ENCODE peak calls at places on chromosomes 13 and 19, in six cellular contexts. F is A549, B is cardiac muscle cell, M is PC-9, P is left ventricle myocardium inferior, S is fibroblast of lung. R is an unnamed sample.

GRCh38 chr13:40344270-40345148 is 321.9 kb downstream of the FOXO1 start:
- DNase-seq in F (no peak), B (peak; percentile 85), M (no peak), P (no peak), S (peak; percentile 46), R (no peak)

GRCh38 chr13:98509271-98510155 is 67.4 kb downstream of the STK24 start:
- DNase-seq in F (peak; percentile 28), B (peak; percentile 83), M (peak; percentile 71), P (peak; percentile 65), S (peak; percentile 89), R (peak; percentile 55)

GRCh38 chr13:80840313-80840976 is 499.5 kb upstream of the SPRY2 start:
- DNase-seq in F (no peak), B (peak; percentile 97), M (no peak), P (no peak), S (peak; percentile 0), R (no peak)

GRCh38 chr19:46386151-46386550 is 27.2 kb downstream of the CCDC8 start:
- DNase-seq in F (no peak), B (no peak), M (no peak), P (no peak), S (no peak), R (no peak)

GRCh38 chr13:103878891-103879605 is 812.8 kb upstream of the SLC10A2 start:
- DNase-seq in F (no peak), B (peak; percentile 35), M (no peak), P (no peak), S (peak; percentile 46), R (no peak)

GRCh38 chr19:55283548-55284393 is at the start of gene BRSK1:
- DNase-seq in F (no peak), B (peak; percentile 70), M (peak; percentile 34), P (peak; percentile 60), S (peak; percentile 62), R (no peak)

GRCh38 chr19:40322951-40323615 is 25.1 kb downstream of the C19orf47 start:
- DNase-seq in F (no peak), B (no peak), M (no peak), P (no peak), S (no peak), R (no peak)

GRCh38 chr19:8357007-8357521 is 6.9 kb upstream of the ANGPTL4 start:
- DNase-seq in F (no peak), B (peak; percentile 56), M (no peak), P (no peak), S (peak; percentile 27), R (no peak)

GRCh38 chr13:44423824-44424223 is 50.2 kb downstream of the SERP2 start:
- DNase-seq in F (no peak), B (no peak), M (no peak), P (no peak), S (no peak), R (no peak)

GRCh38 chr13:90803210-90803609 is 544.3 kb upstream of the MIR17HG start:
- DNase-seq in F (no peak), B (no peak), M (no peak), P (no peak), S (no peak), R (no peak)
- TF ChIP-seq CTCF in F (no peak), B (no peak), M (no peak), P (no peak), S (no peak), R (no peak)

GRCh38 chr13:46515793-46516192 is 37.2 kb upstream of the LRCH1 start:
- DNase-seq in F (no peak), B (no peak), M (no peak), P (no peak), S (no peak), R (no peak)

GRCh38 chr13:46504036-46504435 is 48.9 kb upstream of the LRCH1 start:
- DNase-seq in F (no peak), B (no peak), M (no peak), P (no peak), S (no peak), R (no peak)

GRCh38 chr13:46507978-46508377 is 45.0 kb upstream of the LRCH1 start:
- DNase-seq in F (no peak), B (no peak), M (no peak), P (no peak), S (peak; percentile 27), R (no peak)

DNA sequence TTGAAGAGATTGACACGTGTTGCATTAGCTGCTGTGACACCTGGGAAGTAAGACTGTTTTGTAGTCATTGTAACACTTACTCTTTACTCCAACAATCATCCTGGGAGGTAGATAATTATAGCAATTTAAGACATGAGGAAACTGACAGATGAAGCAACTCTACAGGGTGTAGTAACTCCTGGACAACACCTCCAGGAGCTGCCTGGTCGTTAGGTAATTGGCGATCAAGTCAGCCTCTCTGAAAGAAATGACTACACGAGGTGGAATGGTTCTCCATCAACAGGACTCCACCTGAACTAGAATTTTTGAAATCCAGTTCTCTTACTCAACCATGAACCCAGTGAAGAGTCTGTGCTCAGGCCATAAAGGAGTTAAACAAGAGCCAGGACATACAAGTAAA is 43.0 kb upstream of the LRCH1 start:
- DNase-seq in F (no peak), B (no peak), M (no peak), P (no peak), S (no peak), R (no peak)
- H3K4me3 ChIP-seq in F (no peak overlapping the region), B (no peak overlapping the region), M (no peak overlapping the region), P (no peak overlapping the region), S (no peak overlapping the region), R (no peak overlapping the region)

DNA sequence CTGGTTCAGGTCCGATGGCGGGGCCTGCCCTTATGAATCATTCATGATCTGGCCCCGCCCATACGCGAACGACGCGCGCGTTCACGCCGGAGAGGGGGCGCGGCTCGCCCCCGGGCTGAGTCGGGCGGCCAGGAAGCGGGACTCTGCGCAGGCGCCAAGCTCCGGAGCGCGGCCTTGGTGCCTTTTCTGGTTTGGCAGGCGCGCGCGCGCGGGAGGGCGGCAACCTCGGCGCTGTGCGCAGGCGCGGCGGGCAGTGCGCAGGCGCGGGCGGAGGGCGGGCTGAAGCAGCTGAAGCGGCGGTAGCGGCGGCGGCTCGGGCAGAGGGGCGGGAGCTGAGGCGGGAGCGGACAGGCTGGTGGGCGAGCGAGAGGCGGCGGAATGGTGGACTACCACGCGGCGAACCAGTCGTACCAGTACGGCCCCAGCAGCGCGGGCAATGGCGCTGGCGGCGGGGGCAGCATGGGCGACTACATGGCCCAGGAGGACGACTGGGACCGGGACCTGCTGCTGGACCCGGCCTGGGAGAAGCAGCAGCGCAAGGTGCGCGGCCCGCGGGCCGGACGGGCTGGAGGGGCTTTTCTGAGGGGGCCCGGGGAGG is at the start of gene ACTN4:
- DNase-seq in F (peak; percentile 99), B (peak; percentile 98), M (peak; percentile 100), P (peak; percentile 100), S (peak; percentile 92), R (no peak)
- TF ChIP-seq CTCF in F (no peak), B (no peak), M (no peak), P (no peak), S (no peak), R (no peak)

GRCh38 chr13:35484384-35484783 is 7.9 kb upstream of the MAB21L1 start:
- DNase-seq in F (no peak), B (no peak), M (no peak), P (no peak), S (no peak), R (no peak)
- H3K4me3 ChIP-seq in F (no peak overlapping the region), B (no peak overlapping the region), M (no peak overlapping the region), P (no peak overlapping the region), S (no peak overlapping the region), R (no peak overlapping the region)

GRCh38 chr13:99572921-99573320 is 71.6 kb downstream of the TM9SF2 start:
- DNase-seq in F (no peak), B (peak; percentile 55), M (no peak), P (no peak), S (peak; percentile 26), R (no peak)

GRCh38 chr13:99575376-99575775 is 74.1 kb downstream of the TM9SF2 start:
- DNase-seq in F (no peak), B (no peak), M (no peak), P (no peak), S (no peak), R (no peak)

GRCh38 chr13:99582511-99582910 is 81.2 kb downstream of the TM9SF2 start:
- DNase-seq in F (no peak), B (no peak), M (no peak), P (no peak), S (no peak), R (no peak)

GRCh38 chr13:99580500-99581268 is 79.4 kb downstream of the TM9SF2 start:
- DNase-seq in F (no peak), B (no peak), M (no peak), P (no peak), S (no peak), R (no peak)

DNA sequence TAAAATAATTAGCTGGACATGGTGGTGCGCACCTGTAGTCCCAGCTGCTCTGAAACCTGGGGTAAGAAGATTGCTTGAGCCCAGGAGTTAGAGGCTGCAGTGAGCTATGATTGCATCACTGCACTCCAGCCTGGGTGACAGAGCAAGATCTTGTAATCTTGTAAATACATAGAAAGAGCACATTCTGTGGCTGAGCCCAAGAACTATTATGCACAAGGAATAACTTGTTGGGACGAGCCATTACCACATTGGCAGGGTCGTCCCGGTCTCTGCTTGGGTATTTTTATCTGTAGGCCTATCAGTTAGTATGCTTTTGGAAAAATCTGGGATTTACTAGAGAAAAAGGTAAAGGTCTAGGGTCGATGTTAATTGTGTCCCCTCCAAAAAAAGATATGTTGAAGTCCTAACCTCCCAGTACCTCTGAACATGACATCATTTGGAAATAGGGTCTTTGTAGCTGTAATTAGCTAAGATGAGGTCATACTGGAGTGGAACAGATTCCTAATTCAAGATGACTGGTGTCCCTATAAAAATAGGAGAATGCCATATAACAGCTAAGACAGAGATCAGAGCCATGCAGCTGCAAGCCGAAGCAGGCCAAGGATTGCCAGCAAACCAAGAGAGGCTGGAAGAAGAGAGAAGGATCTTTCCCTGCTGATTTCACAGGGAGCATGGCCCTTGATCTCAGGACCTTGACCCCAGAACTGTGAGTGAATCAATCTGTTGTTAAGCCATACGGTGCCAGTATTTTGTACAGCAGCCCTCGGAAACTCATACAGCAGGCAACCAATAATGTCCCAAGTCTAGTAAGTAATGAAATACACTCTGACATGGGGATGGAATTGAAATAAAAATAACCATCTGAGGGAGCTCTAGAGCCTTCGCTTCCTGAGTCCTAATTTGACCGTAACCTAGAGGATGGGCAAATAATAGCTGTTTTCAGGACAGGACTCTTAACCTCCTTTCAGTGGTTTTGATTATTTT is 77.0 kb downstream of the TM9SF2 start:
- DNase-seq in F (no peak), B (peak; percentile 29), M (no peak), P (no peak), S (no peak), R (no peak)
- TF ChIP-seq CTCF in F (no peak), B (peak; percentile 36), M (no peak), P (peak; percentile 40), S (peak; percentile 41), R (no peak)

GRCh38 chr19:43766755-43767043 is 11.9 kb upstream of the SMG9 start:
- DNase-seq in F (no peak), B (no peak), M (no peak), P (no peak), S (no peak), R (no peak)
- H3K4me3 ChIP-seq in F (no peak overlapping the region), B (no peak overlapping the region), M (no peak overlapping the region), P (no peak overlapping the region), S (no peak overlapping the region), R (no peak overlapping the region)